ENCODE peak calls at places on chromosomes 5 and 9, in ten cellular contexts. One of them, this sample, is unnamed.

GRCh38 chr5:176184608-176185132 is 53.6 kb upstream of the SIMC1 start:
- DNase-seq in posterior vena cava: no peak
- DNase-seq in ureter: no peak
- DNase-seq in ovary: no peak
- DNase-seq in CD8-positive, alpha-beta memory T cell: no peak
- DNase-seq in left lobe of liver: no peak
- DNase-seq in central memory CD4-positive, alpha-beta T cell: no peak
- DNase-seq in left ventricle myocardium inferior: no peak
- DNase-seq in activated naive CD4-positive, alpha-beta T cell: no peak
- DNase-seq in CD4-positive, alpha-beta memory T cell: no peak
- DNase-seq in this sample: no peak

GRCh38 chr9:69674741-69675438 is 2.7 kb upstream of the APBA1 start:
- DNase-seq in posterior vena cava: no peak
- DNase-seq in ureter: no peak
- DNase-seq in ovary: no peak
- DNase-seq in CD8-positive, alpha-beta memory T cell: no peak
- DNase-seq in left lobe of liver: no peak
- DNase-seq in central memory CD4-positive, alpha-beta T cell: no peak
- DNase-seq in left ventricle myocardium inferior: no peak
- DNase-seq in activated naive CD4-positive, alpha-beta T cell: no peak
- DNase-seq in CD4-positive, alpha-beta memory T cell: no peak
- DNase-seq in this sample: no peak

GRCh38 chr5:144583493-144584154 is 413.0 kb downstream of the KCTD16 start:
- DNase-seq in posterior vena cava: no peak
- DNase-seq in ureter: no peak
- DNase-seq in ovary: no peak
- DNase-seq in CD8-positive, alpha-beta memory T cell: no peak
- DNase-seq in left lobe of liver: no peak
- DNase-seq in central memory CD4-positive, alpha-beta T cell: no peak
- DNase-seq in left ventricle myocardium inferior: no peak
- DNase-seq in activated naive CD4-positive, alpha-beta T cell: no peak
- DNase-seq in CD4-positive, alpha-beta memory T cell: no peak
- DNase-seq in this sample: no peak

GRCh38 chr9:11871832-11872231 is 821.4 kb upstream of the TYRP1 start:
- DNase-seq in posterior vena cava: no peak
- DNase-seq in ureter: no peak
- DNase-seq in ovary: no peak
- DNase-seq in CD8-positive, alpha-beta memory T cell: no peak
- DNase-seq in left lobe of liver: no peak
- DNase-seq in central memory CD4-positive, alpha-beta T cell: no peak
- DNase-seq in left ventricle myocardium inferior: no peak
- DNase-seq in activated naive CD4-positive, alpha-beta T cell: no peak
- DNase-seq in CD4-positive, alpha-beta memory T cell: no peak
- DNase-seq in this sample: no peak

GRCh38 chr5:96626956-96627355 is 35.2 kb upstream of the CAST start:
- DNase-seq in posterior vena cava: no peak
- DNase-seq in ureter: no peak
- DNase-seq in ovary: no peak
- DNase-seq in CD8-positive, alpha-beta memory T cell: no peak
- DNase-seq in left lobe of liver: no peak
- DNase-seq in central memory CD4-positive, alpha-beta T cell: no peak
- DNase-seq in left ventricle myocardium inferior: no peak
- DNase-seq in activated naive CD4-positive, alpha-beta T cell: no peak
- DNase-seq in CD4-positive, alpha-beta memory T cell: no peak
- DNase-seq in this sample: no peak

GRCh38 chr5:52880541-52880940 is 92.8 kb downstream of the ITGA1 start:
- DNase-seq in posterior vena cava: no peak
- DNase-seq in ureter: no peak
- DNase-seq in ovary: no peak
- DNase-seq in CD8-positive, alpha-beta memory T cell: no peak
- DNase-seq in left lobe of liver: no peak
- DNase-seq in central memory CD4-positive, alpha-beta T cell: no peak
- DNase-seq in left ventricle myocardium inferior: no peak
- DNase-seq in activated naive CD4-positive, alpha-beta T cell: no peak
- DNase-seq in CD4-positive, alpha-beta memory T cell: no peak
- DNase-seq in this sample: no peak

GRCh38 chr5:23820764-23821471 is 313.5 kb downstream of the PRDM9 start:
- DNase-seq in posterior vena cava: no peak
- DNase-seq in ureter: no peak
- DNase-seq in ovary: no peak
- DNase-seq in CD8-positive, alpha-beta memory T cell: no peak
- DNase-seq in left lobe of liver: no peak
- DNase-seq in central memory CD4-positive, alpha-beta T cell: no peak
- DNase-seq in left ventricle myocardium inferior: no peak
- DNase-seq in activated naive CD4-positive, alpha-beta T cell: no peak
- DNase-seq in CD4-positive, alpha-beta memory T cell: no peak
- DNase-seq in this sample: no peak

GRCh38 chr5:134139891-134140469 is 25.5 kb downstream of the TCF7 start:
- DNase-seq in posterior vena cava: peak
- DNase-seq in ureter: no peak
- DNase-seq in ovary: peak
- DNase-seq in CD8-positive, alpha-beta memory T cell: no peak
- DNase-seq in left lobe of liver: peak
- DNase-seq in central memory CD4-positive, alpha-beta T cell: no peak
- DNase-seq in left ventricle myocardium inferior: peak
- DNase-seq in activated naive CD4-positive, alpha-beta T cell: no peak
- DNase-seq in CD4-positive, alpha-beta memory T cell: no peak
- DNase-seq in this sample: no peak

GRCh38 chr5:172453206-172453985 is 929 bp downstream of the SH3PXD2B start:
- DNase-seq in posterior vena cava: peak
- DNase-seq in ureter: no peak
- DNase-seq in ovary: peak
- DNase-seq in CD8-positive, alpha-beta memory T cell: no peak
- DNase-seq in left lobe of liver: no peak
- DNase-seq in central memory CD4-positive, alpha-beta T cell: no peak
- DNase-seq in left ventricle myocardium inferior: no peak
- DNase-seq in activated naive CD4-positive, alpha-beta T cell: no peak
- DNase-seq in CD4-positive, alpha-beta memory T cell: no peak
- DNase-seq in this sample: no peak

GRCh38 chr5:151264113-151264512 is 11.1 kb downstream of the GM2A start:
- DNase-seq in posterior vena cava: no peak
- DNase-seq in ureter: peak
- DNase-seq in ovary: no peak
- DNase-seq in CD8-positive, alpha-beta memory T cell: no peak
- DNase-seq in left lobe of liver: no peak
- DNase-seq in central memory CD4-positive, alpha-beta T cell: no peak
- DNase-seq in left ventricle myocardium inferior: no peak
- DNase-seq in activated naive CD4-positive, alpha-beta T cell: no peak
- DNase-seq in CD4-positive, alpha-beta memory T cell: no peak
- DNase-seq in this sample: no peak

GRCh38 chr9:76574171-76574767 is 115.3 kb downstream of the GCNT1 start:
- DNase-seq in posterior vena cava: no peak
- DNase-seq in ureter: no peak
- DNase-seq in ovary: no peak
- DNase-seq in CD8-positive, alpha-beta memory T cell: no peak
- DNase-seq in left lobe of liver: no peak
- DNase-seq in central memory CD4-positive, alpha-beta T cell: no peak
- DNase-seq in left ventricle myocardium inferior: no peak
- DNase-seq in activated naive CD4-positive, alpha-beta T cell: no peak
- DNase-seq in CD4-positive, alpha-beta memory T cell: no peak
- DNase-seq in this sample: no peak

GRCh38 chr9:94805585-94805984 is 79.1 kb downstream of the AOPEP start:
- DNase-seq in posterior vena cava: no peak
- DNase-seq in ureter: peak
- DNase-seq in ovary: no peak
- DNase-seq in CD8-positive, alpha-beta memory T cell: no peak
- DNase-seq in left lobe of liver: no peak
- DNase-seq in central memory CD4-positive, alpha-beta T cell: no peak
- DNase-seq in left ventricle myocardium inferior: no peak
- DNase-seq in activated naive CD4-positive, alpha-beta T cell: no peak
- DNase-seq in CD4-positive, alpha-beta memory T cell: no peak
- DNase-seq in this sample: no peak

GRCh38 chr9:89664896-89665329 is 60.1 kb downstream of the GADD45G start:
- DNase-seq in posterior vena cava: no peak
- DNase-seq in ureter: peak
- DNase-seq in ovary: no peak
- DNase-seq in CD8-positive, alpha-beta memory T cell: no peak
- DNase-seq in left lobe of liver: peak
- DNase-seq in central memory CD4-positive, alpha-beta T cell: no peak
- DNase-seq in left ventricle myocardium inferior: no peak
- DNase-seq in activated naive CD4-positive, alpha-beta T cell: no peak
- DNase-seq in CD4-positive, alpha-beta memory T cell: no peak
- DNase-seq in this sample: no peak

GRCh38 chr5:154970759-154971158 is 29.9 kb downstream of the MRPL22 start:
- DNase-seq in posterior vena cava: no peak
- DNase-seq in ureter: no peak
- DNase-seq in ovary: no peak
- DNase-seq in CD8-positive, alpha-beta memory T cell: no peak
- DNase-seq in left lobe of liver: no peak
- DNase-seq in central memory CD4-positive, alpha-beta T cell: no peak
- DNase-seq in left ventricle myocardium inferior: no peak
- DNase-seq in activated naive CD4-positive, alpha-beta T cell: no peak
- DNase-seq in CD4-positive, alpha-beta memory T cell: no peak
- DNase-seq in this sample: no peak

GRCh38 chr5:149543361-149544198 is 7.7 kb downstream of the CSNK1A1 start:
- DNase-seq in posterior vena cava: no peak
- DNase-seq in ureter: no peak
- DNase-seq in ovary: no peak
- DNase-seq in CD8-positive, alpha-beta memory T cell: no peak
- DNase-seq in left lobe of liver: no peak
- DNase-seq in central memory CD4-positive, alpha-beta T cell: no peak
- DNase-seq in left ventricle myocardium inferior: no peak
- DNase-seq in activated naive CD4-positive, alpha-beta T cell: no peak
- DNase-seq in CD4-positive, alpha-beta memory T cell: no peak
- DNase-seq in this sample: no peak

GRCh38 chr9:12648921-12649320 is 44.3 kb upstream of the TYRP1 start:
- DNase-seq in posterior vena cava: no peak
- DNase-seq in ureter: no peak
- DNase-seq in ovary: no peak
- DNase-seq in CD8-positive, alpha-beta memory T cell: no peak
- DNase-seq in left lobe of liver: no peak
- DNase-seq in central memory CD4-positive, alpha-beta T cell: no peak
- DNase-seq in left ventricle myocardium inferior: no peak
- DNase-seq in activated naive CD4-positive, alpha-beta T cell: no peak
- DNase-seq in CD4-positive, alpha-beta memory T cell: no peak
- DNase-seq in this sample: no peak

GRCh38 chr5:79562351-79563246 is 48.7 kb upstream of the HOMER1 start:
- DNase-seq in posterior vena cava: no peak
- DNase-seq in ureter: no peak
- DNase-seq in ovary: no peak
- DNase-seq in CD8-positive, alpha-beta memory T cell: no peak
- DNase-seq in left lobe of liver: no peak
- DNase-seq in central memory CD4-positive, alpha-beta T cell: no peak
- DNase-seq in left ventricle myocardium inferior: no peak
- DNase-seq in activated naive CD4-positive, alpha-beta T cell: no peak
- DNase-seq in CD4-positive, alpha-beta memory T cell: no peak
- DNase-seq in this sample: no peak

GRCh38 chr9:36862206-36863145 is 171.6 kb downstream of the PAX5 start:
- DNase-seq in posterior vena cava: peak
- DNase-seq in ureter: no peak
- DNase-seq in ovary: peak
- DNase-seq in CD8-positive, alpha-beta memory T cell: no peak
- DNase-seq in left lobe of liver: no peak
- DNase-seq in central memory CD4-positive, alpha-beta T cell: no peak
- DNase-seq in left ventricle myocardium inferior: no peak
- DNase-seq in activated naive CD4-positive, alpha-beta T cell: no peak
- DNase-seq in CD4-positive, alpha-beta memory T cell: no peak
- DNase-seq in this sample: no peak

GRCh38 chr9:126337690-126338426 is 11.2 kb downstream of the MVB12B start:
- DNase-seq in posterior vena cava: no peak
- DNase-seq in ureter: no peak
- DNase-seq in ovary: no peak
- DNase-seq in CD8-positive, alpha-beta memory T cell: no peak
- DNase-seq in left lobe of liver: no peak
- DNase-seq in central memory CD4-positive, alpha-beta T cell: no peak
- DNase-seq in left ventricle myocardium inferior: no peak
- DNase-seq in activated naive CD4-positive, alpha-beta T cell: no peak
- DNase-seq in CD4-positive, alpha-beta memory T cell: no peak
- DNase-seq in this sample: no peak

GRCh38 chr5:6872441-6873160 is 159.4 kb downstream of the TENT4A start:
- DNase-seq in posterior vena cava: no peak
- DNase-seq in ureter: no peak
- DNase-seq in ovary: no peak
- DNase-seq in CD8-positive, alpha-beta memory T cell: no peak
- DNase-seq in left lobe of liver: no peak
- DNase-seq in central memory CD4-positive, alpha-beta T cell: no peak
- DNase-seq in left ventricle myocardium inferior: no peak
- DNase-seq in activated naive CD4-positive, alpha-beta T cell: no peak
- DNase-seq in CD4-positive, alpha-beta memory T cell: no peak
- DNase-seq in this sample: no peak

GRCh38 chr5:158947831-158948230 is 151.9 kb downstream of the EBF1 start:
- DNase-seq in posterior vena cava: no peak
- DNase-seq in ureter: no peak
- DNase-seq in ovary: no peak
- DNase-seq in CD8-positive, alpha-beta memory T cell: no peak
- DNase-seq in left lobe of liver: no peak
- DNase-seq in central memory CD4-positive, alpha-beta T cell: no peak
- DNase-seq in left ventricle myocardium inferior: no peak
- DNase-seq in activated naive CD4-positive, alpha-beta T cell: no peak
- DNase-seq in CD4-positive, alpha-beta memory T cell: no peak
- DNase-seq in this sample: no peak

GRCh38 chr9:115234094-115234493 is 116.1 kb upstream of the TNC start:
- DNase-seq in posterior vena cava: no peak
- DNase-seq in ureter: no peak
- DNase-seq in ovary: no peak
- DNase-seq in CD8-positive, alpha-beta memory T cell: no peak
- DNase-seq in left lobe of liver: no peak
- DNase-seq in central memory CD4-positive, alpha-beta T cell: no peak
- DNase-seq in left ventricle myocardium inferior: no peak
- DNase-seq in activated naive CD4-positive, alpha-beta T cell: no peak
- DNase-seq in CD4-positive, alpha-beta memory T cell: no peak
- DNase-seq in this sample: no peak

GRCh38 chr9:136947955-136948510 is 3.0 kb downstream of the C8G start:
- DNase-seq in posterior vena cava: no peak
- DNase-seq in ureter: no peak
- DNase-seq in ovary: peak
- DNase-seq in CD8-positive, alpha-beta memory T cell: no peak
- DNase-seq in left lobe of liver: peak
- DNase-seq in central memory CD4-positive, alpha-beta T cell: no peak
- DNase-seq in left ventricle myocardium inferior: peak
- DNase-seq in activated naive CD4-positive, alpha-beta T cell: no peak
- DNase-seq in CD4-positive, alpha-beta memory T cell: no peak
- DNase-seq in this sample: no peak

GRCh38 chr9:89878687-89879086 is 273.9 kb downstream of the GADD45G start:
- DNase-seq in posterior vena cava: no peak
- DNase-seq in ureter: peak
- DNase-seq in ovary: peak
- DNase-seq in CD8-positive, alpha-beta memory T cell: no peak
- DNase-seq in left lobe of liver: peak
- DNase-seq in central memory CD4-positive, alpha-beta T cell: no peak
- DNase-seq in left ventricle myocardium inferior: peak
- DNase-seq in activated naive CD4-positive, alpha-beta T cell: no peak
- DNase-seq in CD4-positive, alpha-beta memory T cell: no peak
- DNase-seq in this sample: no peak

GRCh38 chr9:89635816-89636215 is 31.0 kb downstream of the GADD45G start:
- DNase-seq in posterior vena cava: no peak
- DNase-seq in ureter: no peak
- DNase-seq in ovary: no peak
- DNase-seq in CD8-positive, alpha-beta memory T cell: no peak
- DNase-seq in left lobe of liver: no peak
- DNase-seq in central memory CD4-positive, alpha-beta T cell: no peak
- DNase-seq in left ventricle myocardium inferior: no peak
- DNase-seq in activated naive CD4-positive, alpha-beta T cell: no peak
- DNase-seq in CD4-positive, alpha-beta memory T cell: no peak
- DNase-seq in this sample: no peak

GRCh38 chr9:70902705-70903131 is 218.7 kb downstream of the TRPM3 start:
- DNase-seq in posterior vena cava: peak
- DNase-seq in ureter: no peak
- DNase-seq in ovary: no peak
- DNase-seq in CD8-positive, alpha-beta memory T cell: no peak
- DNase-seq in left lobe of liver: no peak
- DNase-seq in central memory CD4-positive, alpha-beta T cell: no peak
- DNase-seq in left ventricle myocardium inferior: no peak
- DNase-seq in activated naive CD4-positive, alpha-beta T cell: no peak
- DNase-seq in CD4-positive, alpha-beta memory T cell: no peak
- DNase-seq in this sample: no peak

GRCh38 chr5:114317751-114318150 is 44.1 kb upstream of the KCNN2 start:
- DNase-seq in posterior vena cava: no peak
- DNase-seq in ureter: no peak
- DNase-seq in ovary: no peak
- DNase-seq in CD8-positive, alpha-beta memory T cell: no peak
- DNase-seq in left lobe of liver: no peak
- DNase-seq in central memory CD4-positive, alpha-beta T cell: no peak
- DNase-seq in left ventricle myocardium inferior: no peak
- DNase-seq in activated naive CD4-positive, alpha-beta T cell: no peak
- DNase-seq in CD4-positive, alpha-beta memory T cell: no peak
- DNase-seq in this sample: no peak

GRCh38 chr5:50712479-50712878 is 46.0 kb downstream of the PARP8 start:
- DNase-seq in posterior vena cava: no peak
- DNase-seq in ureter: no peak
- DNase-seq in ovary: no peak
- DNase-seq in CD8-positive, alpha-beta memory T cell: no peak
- DNase-seq in left lobe of liver: no peak
- DNase-seq in central memory CD4-positive, alpha-beta T cell: no peak
- DNase-seq in left ventricle myocardium inferior: no peak
- DNase-seq in activated naive CD4-positive, alpha-beta T cell: no peak
- DNase-seq in CD4-positive, alpha-beta memory T cell: no peak
- DNase-seq in this sample: no peak